ENCODE peak calls at places on chromosome 14, in four cellular contexts. P is CD4-positive, alpha-beta T cell; T is BE2C; C is osteoblast. D is an unnamed sample.

GRCh38 chr14:91545946-91546716 is 36.0 kb upstream of the PPP4R3A start:
- DNase-seq in C (no peak), P (no peak), T (no peak), D (no peak)

GRCh38 chr14:78902010-78902623 is 731.9 kb downstream of the NRXN3 start:
- DNase-seq in T (peak), P (no peak), C (no peak), D (no peak)

GRCh38 chr14:54133896-54134295 is 177.3 kb upstream of the BMP4 start:
- DNase-seq in P (no peak), T (no peak), C (no peak), D (no peak)

GRCh38 chr14:94139421-94139820 is 10.0 kb upstream of the IFI27L2 start:
- DNase-seq in C (no peak), P (no peak), T (no peak), D (no peak)

GRCh38 chr14:67820428-67820881 is 876 bp downstream of the RAD51B start:
- DNase-seq in T (no peak), C (peak), P (no peak), D (no peak)

GRCh38 chr14:103316723-103317122 is 17.3 kb upstream of the EIF5 start:
- DNase-seq in P (no peak), T (no peak), C (no peak), D (no peak)

GRCh38 chr14:89451229-89451628 is 34.2 kb upstream of the FOXN3 start:
- DNase-seq in P (no peak), T (no peak), C (no peak), D (no peak)

GRCh38 chr14:92568621-92569479 is 55.3 kb downstream of the RIN3 start:
- DNase-seq in P (no peak), T (peak), C (no peak), D (peak)

GRCh38 chr14:98705826-98706225 is 566.2 kb downstream of the BCL11B start:
- DNase-seq in C (no peak), P (no peak), T (no peak), D (no peak)

GRCh38 chr14:76106188-76106587 is 45.5 kb upstream of the GPATCH2L start:
- DNase-seq in T (no peak), C (no peak), P (no peak), D (no peak)

GRCh38 chr14:88695873-88696272 is 96.9 kb downstream of the EML5 start:
- DNase-seq in T (no peak), P (no peak), C (no peak), D (no peak)

GRCh38 chr14:89489796-89490506 is 72.9 kb upstream of the FOXN3 start:
- DNase-seq in T (no peak), P (no peak), C (peak), D (no peak)

GRCh38 chr14:101358726-101359125 is 202.6 kb upstream of the DIO3 start:
- DNase-seq in T (no peak), P (no peak), C (no peak), D (no peak)

GRCh38 chr14:95025941-95026340 is 131.4 kb downstream of the DICER1 start:
- DNase-seq in P (no peak), C (no peak), T (no peak), D (no peak)

GRCh38 chr14:104579507-104579906 is at the start of gene C14orf180:
- DNase-seq in P (no peak), T (no peak), C (no peak), D (no peak)

GRCh38 chr14:51448831-51449665 is 202.7 kb upstream of the FRMD6 start:
- DNase-seq in T (peak), C (no peak), P (no peak), D (no peak)

GRCh38 chr14:101562659-101563351 is 1.5 kb downstream of the DIO3 start:
- DNase-seq in T (no peak), C (peak), P (no peak), D (no peak)

GRCh38 chr14:26870096-26870495 is 272.3 kb upstream of the NOVA1 start:
- DNase-seq in C (no peak), T (no peak), P (no peak), D (no peak)

GRCh38 chr14:64726585-64726890 is 22.3 kb downstream of the PLEKHG3 start:
- DNase-seq in T (peak), P (no peak), C (peak), D (no peak)

GRCh38 chr14:64725360-64725815 is 21.2 kb downstream of the PLEKHG3 start:
- DNase-seq in T (no peak), P (no peak), C (peak), D (no peak)

GRCh38 chr14:64727551-64728071 is 23.4 kb downstream of the PLEKHG3 start:
- DNase-seq in T (no peak), P (no peak), C (peak), D (no peak)

GRCh38 chr14:64724578-64724930 is 20.3 kb downstream of the PLEKHG3 start:
- DNase-seq in P (no peak), T (peak), C (no peak), D (no peak)

GRCh38 chr14:64725879-64726584 is 21.8 kb downstream of the PLEKHG3 start:
- DNase-seq in P (no peak), C (peak), T (no peak), D (no peak)
- TF ChIP-seq CTCF in P (no peak), C (no peak), T (peak), D (no peak)

GRCh38 chr14:59677771-59678211 is 101.2 kb upstream of the CCDC175 start:
- DNase-seq in T (no peak), P (no peak), C (peak), D (no peak)

GRCh38 chr14:59678352-59678751 is 101.7 kb upstream of the CCDC175 start:
- DNase-seq in T (no peak), P (no peak), C (no peak), D (no peak)

GRCh38 chr14:59675394-59675793 is 98.8 kb upstream of the CCDC175 start:
- DNase-seq in T (no peak), P (no peak), C (no peak), D (no peak)

GRCh38 chr14:59679872-59680271 is 103.3 kb upstream of the CCDC175 start:
- DNase-seq in P (no peak), C (no peak), T (no peak), D (no peak)
- TF ChIP-seq CTCF in P (no peak), C (no peak), T (no peak), D (no peak)

DNA sequence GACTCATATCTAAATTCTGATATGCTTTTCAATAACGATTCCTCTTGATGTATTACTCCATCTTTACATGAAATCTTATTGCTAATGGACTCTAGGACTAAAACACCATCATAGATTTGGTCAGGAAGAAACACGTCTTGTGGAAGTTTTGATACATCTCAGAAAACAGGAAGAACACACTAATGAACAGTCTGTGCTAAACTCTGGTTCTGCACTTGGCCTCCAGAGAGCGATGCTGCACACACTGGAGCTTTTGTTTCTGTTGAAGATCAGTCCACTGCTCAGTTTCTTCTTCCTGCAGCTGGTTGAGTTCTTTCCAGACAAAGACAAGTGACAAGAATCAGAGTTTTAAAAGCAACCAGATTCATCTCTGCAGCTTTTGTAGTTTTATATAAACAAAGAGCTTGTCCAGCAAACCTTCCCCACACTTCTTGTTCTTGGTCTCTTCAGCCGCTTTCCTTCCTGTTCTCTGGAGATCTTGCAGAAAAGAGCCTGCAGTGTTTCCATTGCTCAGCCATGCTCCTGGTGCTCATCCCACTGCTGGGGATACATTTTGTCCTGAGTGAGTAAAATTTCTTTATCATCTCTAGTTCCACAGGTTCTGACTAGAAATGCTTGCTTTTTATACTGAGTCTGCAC is 229.1 kb upstream of the OR4E1 start:
- DNase-seq in P (peak), C (no peak), T (no peak), D (peak)
- TF ChIP-seq CTCF in P (peak), C (no peak), T (peak), D (peak)

DNA sequence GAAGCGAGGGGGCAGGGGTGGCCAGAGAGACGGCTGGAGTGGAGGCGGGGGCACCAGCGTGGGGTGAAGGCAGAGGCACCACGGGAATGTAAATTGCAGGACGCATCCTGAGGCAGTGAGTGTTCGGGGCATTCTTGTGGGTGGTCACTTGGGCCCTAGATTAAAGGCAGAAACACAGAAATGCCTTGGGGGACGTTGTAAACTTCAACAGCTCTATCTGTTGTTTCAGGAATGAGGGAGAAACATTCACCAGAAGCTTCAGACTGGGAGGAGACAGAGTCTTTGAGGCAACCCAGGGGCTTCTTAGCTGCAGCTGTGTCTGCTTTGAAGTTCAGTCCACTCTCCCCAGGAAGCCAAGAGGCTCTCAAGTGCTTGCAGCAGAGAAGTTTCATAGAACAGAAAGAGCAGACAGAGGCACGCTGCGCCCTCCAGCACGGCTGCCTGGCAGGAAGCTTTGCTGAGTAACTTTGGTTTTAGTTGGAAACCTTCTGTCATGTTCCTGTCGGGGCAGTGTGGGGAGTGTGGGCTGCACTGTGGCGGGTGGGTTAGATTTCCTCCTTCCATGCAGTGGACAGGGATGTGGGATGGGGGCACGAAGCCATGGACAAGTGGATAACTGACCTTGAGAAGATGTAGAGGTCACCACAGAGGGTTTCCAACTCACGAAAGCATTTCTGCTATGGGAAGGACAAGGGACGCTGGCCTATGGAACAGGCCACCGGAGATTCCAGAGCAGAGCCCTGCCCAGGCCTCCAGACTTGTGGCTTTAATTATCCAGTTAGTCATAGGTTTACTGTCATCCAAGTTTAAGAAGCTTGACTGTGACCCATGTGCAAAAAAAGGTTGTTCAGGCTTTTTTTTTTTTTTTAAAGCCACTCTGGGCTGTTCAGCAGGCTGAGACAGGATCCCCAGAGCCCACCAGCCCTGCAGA is 107.6 kb downstream of the ARF6 start:
- DNase-seq in T (peak), C (peak), P (peak), D (peak)
- TF ChIP-seq CTCF in T (no peak), C (no peak), P (no peak), D (no peak)

GRCh38 chr14:55789442-55789841 is 209.4 kb downstream of the KTN1 start:
- DNase-seq in P (no peak), T (no peak), C (no peak), D (no peak)
- TF ChIP-seq CTCF in P (no peak), T (no peak), C (no peak), D (no peak)

GRCh38 chr14:22748691-22749090 is 17.8 kb upstream of the OXA1L start:
- DNase-seq in P (no peak), C (no peak), T (no peak), D (no peak)
- TF ChIP-seq CTCF in P (no peak), C (no peak), T (no peak), D (no peak)

GRCh38 chr14:38197001-38197760 is 10.5 kb upstream of the SSTR1 start:
- DNase-seq in P (no peak), T (no peak), C (no peak), D (no peak)
- TF ChIP-seq CTCF in P (peak), T (peak), C (peak), D (peak)